ENCODE peak calls at places on chromosomes 16 and 17, in seven cellular contexts. H, A, C, L, G, Q and R are unnamed samples.

GRCh38 chr16:74607967-74608356 is 1.0 kb upstream of the GLG1 start:
- DNase-seq in H (no peak), A (no peak), C (no peak), L (no peak), G (no peak), Q (no peak), R (peak)

GRCh38 chr16:67260426-67261063 is 11.8 kb downstream of the SLC9A5 start:
- DNase-seq in H (no peak), A (no peak), C (peak), L (no peak), G (no peak), Q (no peak), R (peak)

GRCh38 chr17:10614536-10615155 is 42.5 kb downstream of the MYH3 start:
- DNase-seq in H (peak), A (no peak), C (peak), L (peak), G (no peak), Q (peak), R (peak)

GRCh38 chr17:850828-851759 is 68.9 kb downstream of the MRM3 start:
- DNase-seq in H (no peak), A (no peak), C (peak), L (peak), G (no peak), Q (peak), R (peak)

GRCh38 chr17:4365628-4366311 is 705 bp downstream of the UBE2G1 start:
- DNase-seq in H (peak), A (peak), C (no peak), L (peak), G (no peak), Q (peak), R (no peak)

GRCh38 chr17:80870401-80870800 is 121.2 kb upstream of the CHMP6 start:
- DNase-seq in H (no peak), A (no peak), C (no peak), L (no peak), G (no peak), Q (no peak), R (no peak)

GRCh38 chr17:50051606-50052005 is 4.3 kb upstream of the ITGA3 start:
- DNase-seq in H (no peak), A (no peak), C (peak), L (no peak), G (no peak), Q (no peak), R (no peak)

GRCh38 chr17:22193113-22193512 is 500.8 kb downstream of the KCNJ18 start:
- DNase-seq in H (no peak), A (no peak), C (no peak), L (no peak), G (no peak), Q (no peak), R (no peak)

GRCh38 chr17:31877911-31878702 is 19.1 kb upstream of the COPRS start:
- DNase-seq in H (no peak), A (no peak), C (peak), L (no peak), G (no peak), Q (no peak), R (no peak)

GRCh38 chr16:74608944-74609343 is 2.0 kb upstream of the GLG1 start:
- DNase-seq in H (no peak), A (no peak), C (no peak), L (no peak), G (no peak), Q (no peak), R (no peak)

GRCh38 chr16:48157794-48158193 is 2.0 kb upstream of the ABCC12 start:
- DNase-seq in H (no peak), A (no peak), C (no peak), L (no peak), G (no peak), Q (no peak), R (no peak)

GRCh38 chr17:7862692-7863437 is 5.1 kb downstream of the CYB5D1 start:
- DNase-seq in H (no peak), A (no peak), C (peak), L (peak), G (no peak), Q (peak), R (no peak)

GRCh38 chr17:71802663-71803062 is 318.2 kb upstream of the SOX9 start:
- DNase-seq in H (no peak), A (no peak), C (no peak), L (no peak), G (no peak), Q (no peak), R (no peak)

GRCh38 chr16:69885722-69886121 is 65.4 kb upstream of the CLEC18A start:
- DNase-seq in H (no peak), A (no peak), C (no peak), L (no peak), G (no peak), Q (no peak), R (no peak)

GRCh38 chr16:69889295-69889964 is 61.7 kb upstream of the CLEC18A start:
- DNase-seq in H (no peak), A (no peak), C (no peak), L (no peak), G (no peak), Q (no peak), R (no peak)

GRCh38 chr16:69888005-69888560 is 63.1 kb upstream of the CLEC18A start:
- DNase-seq in H (no peak), A (no peak), C (no peak), L (no peak), G (peak), Q (no peak), R (no peak)

GRCh38 chr16:69883744-69884143 is 67.4 kb upstream of the CLEC18A start:
- DNase-seq in H (no peak), A (no peak), C (no peak), L (no peak), G (no peak), Q (no peak), R (no peak)

GRCh38 chr16:69886726-69887125 is 64.4 kb upstream of the CLEC18A start:
- DNase-seq in H (no peak), A (no peak), C (no peak), L (no peak), G (no peak), Q (no peak), R (no peak)
- TF ChIP-seq CTCF in H (no peak), A (no peak), C (no peak), L (no peak), G (no peak), Q (no peak), R (no peak)

GRCh38 chr16:71426069-71426879 is 15.6 kb downstream of the TLE7 start:
- DNase-seq in H (no peak), A (no peak), C (peak), L (no peak), G (peak), Q (peak), R (peak)

GRCh38 chr16:71428385-71428784 is 13.5 kb downstream of the TLE7 start:
- DNase-seq in H (no peak), A (no peak), C (no peak), L (no peak), G (no peak), Q (no peak), R (no peak)

GRCh38 chr16:71425746-71426068 is 16.1 kb downstream of the TLE7 start:
- DNase-seq in H (no peak), A (no peak), C (no peak), L (no peak), G (no peak), Q (no peak), R (no peak)

GRCh38 chr16:71428883-71429282 is 13.0 kb downstream of the TLE7 start:
- DNase-seq in H (no peak), A (no peak), C (peak), L (no peak), G (no peak), Q (no peak), R (no peak)

GRCh38 chr16:71426880-71427615 is 14.8 kb downstream of the TLE7 start:
- DNase-seq in H (no peak), A (no peak), C (no peak), L (no peak), G (no peak), Q (no peak), R (no peak)
- H3K4me3 ChIP-seq in H (no peak), A (no peak), C (no peak), L (no peak), G (no peak), Q (no peak), R (no peak)

GRCh38 chr17:75350029-75350428 is 55.4 kb downstream of the GRB2 start:
- DNase-seq in H (no peak), A (no peak), C (no peak), L (no peak), G (no peak), Q (no peak), R (no peak)

GRCh38 chr17:75352079-75352569 is 53.4 kb downstream of the GRB2 start:
- DNase-seq in H (no peak), A (no peak), C (no peak), L (no peak), G (peak), Q (no peak), R (no peak)

GRCh38 chr17:75348386-75349012 is 57.0 kb downstream of the GRB2 start:
- DNase-seq in H (no peak), A (no peak), C (no peak), L (no peak), G (no peak), Q (no peak), R (no peak)

GRCh38 chr17:75349589-75349988 is 55.9 kb downstream of the GRB2 start:
- DNase-seq in H (no peak), A (no peak), C (no peak), L (no peak), G (no peak), Q (no peak), R (no peak)

DNA sequence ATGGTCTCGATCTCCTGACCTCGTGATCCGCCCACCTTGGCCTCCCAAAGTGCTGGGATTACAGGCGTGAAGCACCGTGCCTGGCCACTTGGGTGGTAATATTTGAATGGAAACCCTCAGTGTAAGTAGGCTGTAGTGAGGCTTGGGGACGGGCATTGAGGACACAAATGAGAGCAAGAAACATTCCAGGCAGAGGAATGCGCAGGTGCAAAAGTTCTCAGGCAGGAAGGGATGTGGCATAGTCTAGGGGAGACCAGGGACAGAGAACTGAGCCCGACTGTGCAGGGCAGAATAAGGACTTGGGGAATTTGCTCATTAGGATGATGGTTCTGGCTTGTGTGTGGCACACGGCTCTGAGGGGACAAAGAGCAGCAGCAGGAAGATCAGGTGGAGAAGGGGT is 54.8 kb downstream of the GRB2 start:
- DNase-seq in H (no peak), A (no peak), C (no peak), L (no peak), G (no peak), Q (no peak), R (no peak)
- TF ChIP-seq CTCF in H (no peak), A (no peak), C (no peak), L (no peak), G (no peak), Q (no peak), R (no peak)

DNA sequence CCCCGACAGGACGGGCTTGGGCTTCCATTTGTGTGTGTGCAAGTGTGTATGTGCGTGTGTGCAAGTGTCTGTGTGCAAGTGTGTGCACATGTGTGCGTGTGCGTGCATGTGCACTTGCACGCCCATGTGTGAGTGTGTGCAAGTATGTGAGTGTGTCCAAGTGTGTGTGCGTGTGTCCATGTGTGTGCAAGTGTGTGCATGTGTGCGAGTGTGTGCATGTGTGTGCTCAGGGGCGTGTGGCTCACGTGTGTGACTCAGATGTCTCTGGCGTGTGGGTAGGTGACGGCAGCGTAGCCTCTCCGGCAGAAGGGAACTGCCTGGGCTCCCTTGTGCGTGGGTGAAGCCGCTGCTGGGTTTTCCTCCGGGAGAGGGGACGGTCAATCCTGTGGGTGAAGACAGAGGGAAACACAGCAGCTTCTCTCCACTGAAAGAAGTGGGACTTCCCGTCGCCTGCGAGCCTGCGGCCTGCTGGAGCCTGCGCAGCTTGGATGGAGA is 23.1 kb upstream of the ITGAX start:
- DNase-seq in H (peak), A (no peak), C (no peak), L (no peak), G (no peak), Q (no peak), R (no peak)
- H3K4me3 ChIP-seq in H (peak), A (no peak), C (no peak), L (no peak), G (no peak), Q (no peak), R (no peak)

GRCh38 chr16:55370762-55371482 is 46.9 kb downstream of the IRX6 start:
- DNase-seq in H (peak), A (peak), C (peak), L (peak), G (peak), Q (no peak), R (peak)
- TF ChIP-seq CTCF in H (peak), A (peak), C (peak), L (peak), G (peak), Q (no peak), R (peak)

GRCh38 chr17:44309472-44309871 is 1.1 kb downstream of the RUNDC3A start:
- DNase-seq in H (no peak), A (no peak), C (no peak), L (no peak), G (no peak), Q (no peak), R (no peak)

GRCh38 chr17:44308320-44308818 is at the start of gene RUNDC3A:
- DNase-seq in H (peak), A (peak), C (peak), L (peak), G (no peak), Q (peak), R (peak)

GRCh38 chr17:44310188-44310587 is 1.8 kb downstream of the RUNDC3A start:
- DNase-seq in H (no peak), A (no peak), C (no peak), L (no peak), G (no peak), Q (no peak), R (no peak)

GRCh38 chr17:44308865-44309264 is 464 bp downstream of the RUNDC3A start:
- DNase-seq in H (no peak), A (no peak), C (no peak), L (no peak), G (no peak), Q (no peak), R (no peak)

GRCh38 chr17:44307387-44308186 is 814 bp upstream of the RUNDC3A start:
- DNase-seq in H (peak), A (no peak), C (peak), L (peak), G (no peak), Q (no peak), R (peak)
- H3K4me3 ChIP-seq in H (peak), A (peak), C (no peak), L (peak), G (no peak), Q (peak), R (peak)

DNA sequence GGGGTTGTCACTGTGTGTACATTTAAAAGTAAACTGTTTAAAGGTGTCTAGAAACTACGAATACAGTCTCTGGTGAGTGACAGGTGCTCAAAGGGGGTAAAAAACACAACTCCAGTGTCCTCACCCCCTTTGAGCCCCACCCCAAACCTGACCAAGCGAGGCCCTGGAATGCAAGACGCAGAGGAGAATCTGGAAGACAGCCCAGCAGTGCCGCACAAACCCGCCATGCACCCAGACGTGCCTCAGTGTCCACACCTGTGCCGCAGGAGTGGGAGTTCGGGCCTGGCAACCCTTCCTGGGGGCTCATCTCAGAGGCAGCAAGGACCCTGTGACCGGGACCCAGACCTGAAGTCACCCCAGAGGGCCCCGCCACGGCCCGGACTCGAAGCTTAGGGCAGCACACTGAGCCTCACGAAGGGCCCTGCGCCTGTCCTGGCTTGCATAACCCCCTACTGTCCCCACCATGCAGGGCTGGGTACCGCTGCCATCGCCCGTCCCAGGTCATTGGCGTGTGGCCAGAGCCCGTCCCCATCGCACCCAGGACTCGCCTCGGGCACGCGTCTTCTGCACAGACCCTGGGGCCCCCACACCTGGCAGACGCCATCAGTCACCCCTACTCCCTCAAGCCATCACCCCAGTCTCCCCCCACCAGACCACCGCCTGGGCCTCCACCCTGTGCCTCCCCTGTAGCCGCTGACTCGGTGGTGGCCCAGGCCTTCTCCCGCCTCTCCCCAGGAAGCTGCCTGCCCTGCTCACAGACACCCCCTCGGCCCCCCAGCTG is 33.0 kb upstream of the ZC3H18 start:
- DNase-seq in H (no peak), A (no peak), C (no peak), L (no peak), G (no peak), Q (no peak), R (no peak)
- TF ChIP-seq CTCF in H (no peak), A (no peak), C (no peak), L (no peak), G (no peak), Q (no peak), R (no peak)

DNA sequence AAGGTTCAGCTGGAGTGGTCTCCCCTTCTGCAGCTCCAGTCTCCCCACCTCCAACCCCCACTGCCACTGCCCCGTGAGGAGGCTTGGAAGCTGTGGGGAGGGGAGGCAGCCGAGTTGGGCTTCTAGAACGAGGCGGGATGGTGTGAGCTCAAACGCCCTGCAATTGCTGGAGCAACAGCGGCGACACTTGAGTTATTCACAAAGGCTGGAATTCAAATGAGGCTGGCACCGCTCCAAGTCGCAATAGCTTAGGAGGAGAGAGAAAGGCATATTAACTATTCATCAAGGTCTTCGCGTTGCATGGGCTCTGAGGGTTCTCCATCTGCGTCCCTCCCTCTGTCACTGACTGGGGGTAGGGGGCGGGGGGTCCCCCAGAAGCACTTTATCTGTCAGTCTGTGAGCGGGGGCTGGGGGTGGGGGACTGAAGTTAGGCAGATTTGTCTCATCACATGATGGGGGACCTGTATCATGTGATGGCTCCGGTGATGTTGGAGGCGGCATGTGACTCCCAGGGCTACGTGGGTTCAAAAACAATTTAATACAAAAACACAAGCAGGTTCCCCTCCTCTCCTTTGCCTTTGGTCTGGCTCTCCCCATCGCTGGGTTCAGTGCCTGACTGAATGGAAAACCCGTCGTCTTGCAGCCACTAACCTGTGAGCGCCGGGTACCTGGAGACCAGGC is 70.5 kb downstream of the RBBP6 start:
- DNase-seq in H (peak), A (peak), C (peak), L (peak), G (peak), Q (peak), R (peak)
- H3K4me3 ChIP-seq in H (peak), A (peak), C (peak), L (peak), G (peak), Q (peak), R (peak)